ENCODE peak calls at places on chromosomes 11 and 22, in seven cellular contexts. One of them, this sample, is unnamed.

GRCh38 chr22:19533857-19534256 is 9.6 kb upstream of the CLDN5 start:
- DNase-seq in endothelial cell: no peak
- DNase-seq in astrocyte of the spinal cord: no peak
- DNase-seq in activated naive CD4-positive, alpha-beta T cell: no peak
- DNase-seq in heart right ventricle: no peak
- DNase-seq in mesenchymal stem cell: no peak
- DNase-seq in A549: no peak
- DNase-seq in this sample: no peak

GRCh38 chr22:24039046-24039445 is 27.9 kb downstream of the CABIN1 start:
- DNase-seq in endothelial cell: no peak
- DNase-seq in astrocyte of the spinal cord: peak
- DNase-seq in activated naive CD4-positive, alpha-beta T cell: no peak
- DNase-seq in heart right ventricle: no peak
- DNase-seq in mesenchymal stem cell: no peak
- DNase-seq in A549: no peak
- DNase-seq in this sample: no peak

GRCh38 chr11:27705873-27706820 is 5.9 kb upstream of the BDNF start:
- DNase-seq in endothelial cell: no peak
- DNase-seq in astrocyte of the spinal cord: no peak
- DNase-seq in activated naive CD4-positive, alpha-beta T cell: no peak
- DNase-seq in heart right ventricle: no peak
- DNase-seq in mesenchymal stem cell: peak
- DNase-seq in A549: peak
- DNase-seq in this sample: no peak

GRCh38 chr11:108543316-108543955 is 45.3 kb upstream of the POGLUT3 start:
- DNase-seq in endothelial cell: no peak
- DNase-seq in astrocyte of the spinal cord: no peak
- DNase-seq in activated naive CD4-positive, alpha-beta T cell: no peak
- DNase-seq in heart right ventricle: no peak
- DNase-seq in mesenchymal stem cell: no peak
- DNase-seq in A549: no peak
- DNase-seq in this sample: no peak

GRCh38 chr11:125441648-125442410 is 54.2 kb downstream of the FEZ1 start:
- DNase-seq in endothelial cell: no peak
- DNase-seq in astrocyte of the spinal cord: no peak
- DNase-seq in activated naive CD4-positive, alpha-beta T cell: no peak
- DNase-seq in heart right ventricle: no peak
- DNase-seq in mesenchymal stem cell: no peak
- DNase-seq in A549: no peak
- DNase-seq in this sample: no peak

GRCh38 chr11:66619080-66619554 is 2.7 kb downstream of the RBM14 start:
- DNase-seq in endothelial cell: no peak
- DNase-seq in astrocyte of the spinal cord: peak
- DNase-seq in activated naive CD4-positive, alpha-beta T cell: no peak
- DNase-seq in heart right ventricle: no peak
- DNase-seq in mesenchymal stem cell: peak
- DNase-seq in A549: peak
- DNase-seq in this sample: peak

GRCh38 chr22:37910863-37911262 is 4.8 kb downstream of the MICALL1 start:
- DNase-seq in endothelial cell: no peak
- DNase-seq in astrocyte of the spinal cord: no peak
- DNase-seq in activated naive CD4-positive, alpha-beta T cell: no peak
- DNase-seq in heart right ventricle: no peak
- DNase-seq in mesenchymal stem cell: no peak
- DNase-seq in A549: no peak
- DNase-seq in this sample: no peak

GRCh38 chr11:9840460-9841004 is 176.7 kb downstream of the SWAP70 start:
- DNase-seq in endothelial cell: no peak
- DNase-seq in astrocyte of the spinal cord: no peak
- DNase-seq in activated naive CD4-positive, alpha-beta T cell: no peak
- DNase-seq in heart right ventricle: no peak
- DNase-seq in mesenchymal stem cell: no peak
- DNase-seq in A549: no peak
- DNase-seq in this sample: no peak

GRCh38 chr11:5280582-5281102 is 10.9 kb upstream of the HBE1 start:
- DNase-seq in endothelial cell: no peak
- DNase-seq in astrocyte of the spinal cord: peak
- DNase-seq in activated naive CD4-positive, alpha-beta T cell: no peak
- DNase-seq in heart right ventricle: peak
- DNase-seq in mesenchymal stem cell: peak
- DNase-seq in A549: peak
- DNase-seq in this sample: no peak

GRCh38 chr11:16669799-16670415 is 68.5 kb upstream of the C11orf58 start:
- DNase-seq in endothelial cell: no peak
- DNase-seq in astrocyte of the spinal cord: peak
- DNase-seq in activated naive CD4-positive, alpha-beta T cell: no peak
- DNase-seq in heart right ventricle: no peak
- DNase-seq in mesenchymal stem cell: peak
- DNase-seq in A549: peak
- DNase-seq in this sample: no peak

GRCh38 chr11:76248210-76248609 is 41.9 kb upstream of the WNT11 start:
- DNase-seq in endothelial cell: peak
- DNase-seq in astrocyte of the spinal cord: no peak
- DNase-seq in activated naive CD4-positive, alpha-beta T cell: no peak
- DNase-seq in heart right ventricle: no peak
- DNase-seq in mesenchymal stem cell: peak
- DNase-seq in A549: peak
- DNase-seq in this sample: no peak

GRCh38 chr11:102007567-102008437 is 39.4 kb upstream of the CFAP300 start:
- DNase-seq in endothelial cell: no peak
- DNase-seq in astrocyte of the spinal cord: peak
- DNase-seq in activated naive CD4-positive, alpha-beta T cell: no peak
- DNase-seq in heart right ventricle: no peak
- DNase-seq in mesenchymal stem cell: peak
- DNase-seq in A549: peak
- DNase-seq in this sample: no peak

GRCh38 chr11:6228520-6228919 is 5.9 kb downstream of the FHIP1B start:
- DNase-seq in endothelial cell: no peak
- DNase-seq in astrocyte of the spinal cord: no peak
- DNase-seq in activated naive CD4-positive, alpha-beta T cell: no peak
- DNase-seq in heart right ventricle: no peak
- DNase-seq in mesenchymal stem cell: no peak
- DNase-seq in A549: no peak
- DNase-seq in this sample: no peak

GRCh38 chr11:116519499-116519898 is 253.3 kb downstream of the BUD13 start:
- DNase-seq in endothelial cell: no peak
- DNase-seq in astrocyte of the spinal cord: no peak
- DNase-seq in activated naive CD4-positive, alpha-beta T cell: no peak
- DNase-seq in heart right ventricle: no peak
- DNase-seq in mesenchymal stem cell: no peak
- DNase-seq in A549: no peak
- DNase-seq in this sample: no peak